ENCODE peak calls at places on chromosomes 12 and 14, in five cellular contexts. D, L, S, Z and B are unnamed samples.

GRCh38 chr14:78618379-78618778 is 448.2 kb downstream of the NRXN3 start:
- DNase-seq in D (no peak), Z (no peak), L (no peak), S (no peak), B (no peak)

GRCh38 chr14:26255213-26255612 is 342.6 kb downstream of the NOVA1 start:
- DNase-seq in L (no peak), Z (no peak), S (peak; percentile 28), D (peak; percentile 70), B (peak; percentile 9)

GRCh38 chr14:103488071-103488470 is 34.6 kb downstream of the CKB start:
- DNase-seq in S (no peak), Z (no peak), D (no peak), L (no peak), B (no peak)

GRCh38 chr12:121668750-121669524 is 517 bp downstream of the MORN3 start:
- DNase-seq in Z (peak; percentile 84), D (peak; percentile 49), L (peak; percentile 36), S (peak; percentile 22), B (peak; percentile 85)

GRCh38 chr14:52048641-52049204 is 20.1 kb downstream of the NID2 start:
- DNase-seq in Z (no peak), S (no peak), D (peak; percentile 67), L (peak; percentile 67), B (peak; percentile 22)

GRCh38 chr12:32647275-32647674 is 31.8 kb upstream of the DNM1L start:
- DNase-seq in Z (no peak), L (no peak), S (no peak), D (peak; percentile 10), B (no peak)

GRCh38 chr14:100317897-100318808 is 5.0 kb upstream of the SLC25A47 start:
- DNase-seq in L (peak; percentile 78), S (no peak), D (peak; percentile 60), Z (peak; percentile 61), B (peak; percentile 96)

GRCh38 chr14:59274991-59275391 is 86.5 kb downstream of the DAAM1 start:
- DNase-seq in L (no peak), Z (no peak), D (no peak), S (no peak), B (no peak)

GRCh38 chr12:124359671-124360581 is 65.0 kb downstream of the RFLNA start:
- DNase-seq in S (peak; percentile 63), L (peak; percentile 96), D (peak; percentile 57), Z (peak; percentile 77), B (no peak)

GRCh38 chr12:9064815-9065606 is 50.7 kb downstream of the A2M start:
- DNase-seq in L (peak; percentile 78), S (no peak), D (peak; percentile 24), Z (peak; percentile 59), B (peak; percentile 88)

GRCh38 chr14:75734848-75735247 is 73.8 kb downstream of the TTLL5 start:
- DNase-seq in S (no peak), L (no peak), D (no peak), Z (no peak), B (no peak)

GRCh38 chr14:65824285-65824977 is 411.9 kb downstream of the FUT8 start:
- DNase-seq in L (no peak), D (peak; percentile 81), S (peak; percentile 74), Z (peak; percentile 70), B (peak; percentile 70)

GRCh38 chr14:64040044-64040443 is 187.2 kb downstream of the SYNE2 start:
- DNase-seq in D (peak; percentile 33), Z (no peak), L (no peak), S (no peak), B (no peak)

GRCh38 chr14:101761881-101762529 is 496 bp downstream of the PPP2R5C start:
- DNase-seq in L (no peak), Z (peak; percentile 80), S (peak; percentile 9), D (no peak), B (peak; percentile 84)

GRCh38 chr12:123532021-123532420 is 1.5 kb downstream of the RILPL1 start:
- DNase-seq in L (no peak), S (no peak), Z (no peak), D (peak; percentile 22), B (no peak)